ENCODE peak calls at places on chromosomes 7 and 10, in five cellular contexts. P is K562, E is GM12891, Z is HepG2, K is GM12878. B is an unnamed sample.

GRCh38 chr10:60352105-60352504 is 37.6 kb downstream of the ANK3 start:
- DNase-seq in K (peak; percentile 30), E (no peak), P (no peak), Z (no peak), B (no peak)

GRCh38 chr7:132536646-132537395 is 39.4 kb downstream of the PLXNA4 start:
- DNase-seq in K (no peak), Z (no peak), P (no peak), E (no peak), B (no peak)

GRCh38 chr10:870564-871166 is 60.8 kb downstream of the LARP4B start:
- DNase-seq in Z (no peak), P (no peak), K (no peak), E (no peak), B (no peak)

GRCh38 chr7:98753176-98753575 is 116.6 kb downstream of the TMEM130 start:
- DNase-seq in Z (no peak), E (no peak), K (no peak), P (no peak), B (no peak)

GRCh38 chr7:135645296-135645904 is 16.9 kb upstream of the STMP1 start:
- DNase-seq in K (no peak), E (no peak), Z (peak; percentile 31), P (peak; percentile 52), B (no peak)

GRCh38 chr7:149456770-149457421 is 4.0 kb downstream of the ZNF777 start:
- DNase-seq in P (no peak), E (no peak), K (no peak), Z (no peak), B (no peak)

GRCh38 chr10:12081879-12082560 is 13.3 kb downstream of the DHTKD1 start:
- DNase-seq in P (no peak), Z (no peak), K (no peak), E (no peak), B (no peak)

GRCh38 chr10:19749185-19749729 is 67.0 kb upstream of the PLXDC2 start:
- DNase-seq in Z (no peak), K (no peak), P (no peak), E (no peak), B (no peak)

GRCh38 chr10:61250131-61250530 is 203.1 kb downstream of the TMEM26 start:
- DNase-seq in K (no peak), E (no peak), P (no peak), Z (no peak), B (no peak)

GRCh38 chr10:119416855-119417254 is 125.7 kb downstream of the RGS10 start:
- DNase-seq in P (peak; percentile 68), Z (peak; percentile 46), E (peak; percentile 92), K (peak; percentile 15), B (peak; percentile 92)

GRCh38 chr10:44913312-44914079 is 2.4 kb downstream of the TMEM72 start:
- DNase-seq in P (peak; percentile 75), Z (no peak), E (no peak), K (no peak), B (no peak)

GRCh38 chr10:408223-408622 is 273.0 kb downstream of the ZMYND11 start:
- DNase-seq in K (no peak), P (no peak), Z (no peak), E (no peak), B (no peak)

GRCh38 chr10:48990226-48990625 is 50.6 kb upstream of the LRRC18 start:
- DNase-seq in P (no peak), K (no peak), Z (no peak), E (no peak), B (no peak)

GRCh38 chr7:137342340-137342739 is 1.2 kb downstream of the PTN start:
- DNase-seq in Z (no peak), P (no peak), K (no peak), E (no peak), B (no peak)

GRCh38 chr7:69919712-69920111 is 321.4 kb downstream of the AUTS2 start:
- DNase-seq in P (no peak), E (no peak), Z (no peak), K (no peak), B (no peak)

GRCh38 chr10:12068467-12069269 is at the start of gene DHTKD1:
- DNase-seq in Z (peak; percentile 95), K (peak; percentile 94), P (peak; percentile 99), E (peak; percentile 97), B (peak; percentile 99)

GRCh38 chr7:44291733-44292395 is 33.5 kb downstream of the CAMK2B start:
- DNase-seq in K (no peak), E (no peak), P (no peak), Z (no peak), B (no peak)

GRCh38 chr7:73770860-73771665 is 993 bp upstream of the CLDN3 start:
- DNase-seq in E (no peak), Z (no peak), K (no peak), P (peak; percentile 7), B (no peak)

GRCh38 chr7:101201695-101202602 is 1.1 kb upstream of the MOGAT3 start:
- DNase-seq in E (no peak), K (no peak), P (no peak), Z (peak; percentile 48), B (no peak)

GRCh38 chr7:109835577-109835976 is 1255.3 kb upstream of the LRRN3 start:
- DNase-seq in Z (no peak), E (no peak), P (no peak), K (no peak), B (no peak)

GRCh38 chr7:143381427-143382125 is 431 bp downstream of the ZYX start:
- DNase-seq in K (no peak), Z (no peak), E (peak; percentile 61), P (peak; percentile 72), B (no peak)

GRCh38 chr10:77756319-77757232 is 119.0 kb upstream of the KCNMA1 start:
- DNase-seq in Z (peak; percentile 59), P (peak; percentile 51), E (no peak), K (no peak), B (no peak)

GRCh38 chr10:28631896-28632596 is 45.3 kb upstream of the BAMBI start:
- DNase-seq in E (no peak), K (no peak), P (no peak), Z (peak; percentile 13), B (no peak)

GRCh38 chr10:63217120-63217605 is 84.0 kb downstream of the NRBF2 start:
- DNase-seq in Z (peak; percentile 44), P (no peak), K (no peak), E (no peak), B (no peak)

GRCh38 chr7:98210513-98211220 is 572 bp upstream of the BHLHA15 start:
- DNase-seq in Z (no peak), K (no peak), E (no peak), P (no peak), B (peak; percentile 26)

GRCh38 chr10:89563861-89564478 is 28.6 kb upstream of the SLC16A12 start:
- DNase-seq in Z (peak; percentile 32), K (peak; percentile 3), E (peak; percentile 15), P (peak; percentile 20), B (no peak)

GRCh38 chr10:89076120-89076519 is 85.5 kb downstream of the FAS start:
- DNase-seq in E (no peak), K (no peak), Z (no peak), P (no peak), B (no peak)

GRCh38 chr7:99201027-99201426 is 6.9 kb downstream of the KPNA7 start:
- DNase-seq in E (no peak), K (no peak), P (no peak), Z (no peak), B (no peak)

GRCh38 chr7:98616381-98617050 is 569 bp upstream of the NPTX2 start:
- DNase-seq in P (no peak), E (no peak), Z (no peak), K (no peak), B (no peak)

GRCh38 chr10:132676193-132676891 is 109.6 kb downstream of the NKX6-2 start:
- DNase-seq in P (no peak), K (no peak), E (no peak), Z (peak; percentile 7), B (no peak)
- TF ChIP-seq POLR2A in P (no peak), K (no peak), E (no peak), Z (no peak), B (no peak)

GRCh38 chr10:43102063-43102828 is 25.4 kb downstream of the RET start:
- DNase-seq in P (no peak), Z (no peak), K (no peak), E (no peak), B (no peak)

GRCh38 chr10:43108951-43109350 is 29.3 kb upstream of the CSGALNACT2 start:
- DNase-seq in Z (no peak), P (no peak), K (no peak), E (no peak), B (no peak)

GRCh38 chr10:43105119-43105792 is 28.4 kb downstream of the RET start:
- DNase-seq in E (peak; percentile 95), P (peak; percentile 96), K (no peak), Z (peak; percentile 36), B (peak; percentile 92)

GRCh38 chr10:43106256-43107091 is 29.6 kb downstream of the RET start:
- DNase-seq in E (no peak), Z (no peak), K (no peak), P (no peak), B (no peak)

GRCh38 chr10:43105793-43106158 is 28.9 kb downstream of the RET start:
- DNase-seq in Z (no peak), K (no peak), E (no peak), P (no peak), B (no peak)
- TF ChIP-seq TAF1 in Z (no peak), K (no peak), E (no peak), P (no peak), B (no peak)

DNA sequence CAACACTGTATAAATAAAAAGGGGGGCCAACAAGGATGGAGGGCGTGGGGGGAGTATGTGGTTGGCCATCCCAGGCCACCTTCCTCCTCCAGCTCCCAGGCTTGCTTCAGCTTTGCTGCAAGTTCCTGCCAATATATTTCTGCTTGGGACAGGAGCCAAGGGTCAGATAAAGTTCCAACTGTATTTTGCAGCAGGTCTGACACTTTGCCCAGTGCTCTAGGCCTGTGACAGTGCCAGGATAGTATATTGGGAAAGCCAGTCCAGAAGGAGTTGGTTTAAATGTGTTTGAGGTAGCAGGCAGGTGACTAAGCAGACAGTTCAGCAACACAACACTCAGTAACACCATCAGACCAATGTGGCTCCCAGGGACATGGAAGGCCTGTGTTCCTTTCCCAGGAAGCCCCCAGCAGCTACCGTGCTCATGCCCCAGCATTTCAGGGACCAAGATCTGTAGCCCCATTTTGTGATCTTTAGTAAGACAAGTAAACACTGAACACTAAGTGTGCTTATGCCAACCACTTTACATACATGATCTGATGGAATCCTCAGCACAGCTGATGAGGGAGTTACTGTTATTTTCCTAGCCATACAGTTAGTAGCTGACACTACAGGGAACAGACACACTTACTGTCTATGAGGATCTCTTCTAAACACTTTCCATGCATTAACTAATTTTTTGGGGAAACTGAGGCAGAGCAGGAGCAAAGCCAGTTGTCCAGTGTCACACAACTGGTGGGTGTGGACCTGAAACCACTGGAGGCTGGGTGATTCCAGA is 38.9 kb downstream of the DNAJB12 start:
- DNase-seq in E (no peak), K (no peak), Z (no peak), P (no peak), B (no peak)
- TF ChIP-seq POLR2AphosphoS5 in E (no peak), K (no peak), Z (no peak), P (no peak), B (no peak)

DNA sequence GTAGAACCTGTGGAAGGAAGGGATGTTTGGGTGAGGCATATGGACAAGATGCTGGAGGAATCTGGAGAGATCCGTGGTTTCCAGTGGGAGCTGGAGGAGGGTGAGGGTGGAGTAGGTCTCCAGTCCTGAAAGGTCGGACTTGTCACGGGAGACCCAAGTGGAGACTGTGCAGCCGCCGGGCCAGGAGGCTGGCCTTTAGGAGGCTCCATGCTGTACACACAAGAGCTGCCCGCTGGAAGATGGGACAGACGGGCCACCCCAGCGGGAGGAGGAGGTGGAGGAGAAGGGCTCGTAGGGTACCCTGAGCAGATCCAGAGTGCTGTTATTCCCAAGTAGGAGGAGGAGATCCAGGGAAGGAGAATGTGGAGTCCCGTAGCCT is 106.7 kb downstream of the NKX6-2 start:
- DNase-seq in P (no peak), Z (no peak), E (no peak), K (no peak), B (no peak)
- TF ChIP-seq POLR2A in P (no peak), Z (no peak), E (no peak), K (no peak), B (no peak)

B was measured in GM12892.